ENCODE peak calls at places on chromosomes 2 and 18, in five cellular contexts. S is NCI-H510A treated with DMSO at 0.1 percent for 48 hours; W is NCI-H526 treated with DMSO at 0.1 percent for 48 hours; V is activated T-helper 1 cell treated with anti-CD3 and anti-CD28 coated beads, Interleukin-2, amount 50 U/mL, for 16 hours; U is foreskin fibroblast. J is an unnamed sample.

GRCh38 chr2:154639997-154640396 is 58.5 kb upstream of the KCNJ3 start:
- DNase-seq in S (no peak), W (no peak), V (no peak), U (no peak), J (no peak)

GRCh38 chr2:179097131-179097530 is 47.2 kb upstream of the CCDC141 start:
- DNase-seq in S (no peak), W (no peak), V (no peak), U (no peak), J (no peak)

GRCh38 chr2:98485453-98485755 is 40.7 kb downstream of the INPP4A start:
- DNase-seq in S (no peak), W (no peak), V (no peak), U (no peak), J (no peak)

GRCh38 chr2:8573234-8573941 is 108.5 kb upstream of the ID2 start:
- DNase-seq in S (peak), W (peak), V (no peak), U (no peak), J (peak)

GRCh38 chr18:22391571-22392359 is 25.9 kb downstream of the CTAGE1 start:
- DNase-seq in S (no peak), W (no peak), V (no peak), U (peak), J (no peak)

GRCh38 chr2:236768393-236769140 is 198.9 kb downstream of the ACKR3 start:
- DNase-seq in S (no peak), W (no peak), V (no peak), U (no peak), J (no peak)

GRCh38 chr18:2400701-2401191 is 170.6 kb downstream of the METTL4 start:
- DNase-seq in S (no peak), W (no peak), V (no peak), U (no peak), J (no peak)

GRCh38 chr18:59910967-59911366 is 11.2 kb downstream of the PMAIP1 start:
- DNase-seq in S (no peak), W (no peak), V (no peak), U (no peak), J (no peak)

GRCh38 chr2:9336209-9336533 is 87.2 kb downstream of the ITGB1BP1 start:
- DNase-seq in S (peak), W (no peak), V (no peak), U (peak), J (peak)

GRCh38 chr18:61891271-61891670 is 1.5 kb downstream of the RNF152 start:
- DNase-seq in S (no peak), W (no peak), V (no peak), U (no peak), J (no peak)

GRCh38 chr2:136207030-136207623 is 89.2 kb upstream of the CXCR4 start:
- DNase-seq in S (peak), W (no peak), V (no peak), U (no peak), J (peak)

GRCh38 chr2:69034122-69034521 is 21.1 kb downstream of the ANTXR1 start:
- DNase-seq in S (no peak), W (no peak), V (no peak), U (no peak), J (no peak)

GRCh38 chr2:64748561-64748960 is 94.8 kb upstream of the SERTAD2 start:
- DNase-seq in S (no peak), W (no peak), V (no peak), U (no peak), J (no peak)

GRCh38 chr18:12948055-12948804 is 419 bp downstream of the SEH1L start:
- DNase-seq in S (peak), W (peak), V (peak), U (peak), J (peak)

GRCh38 chr18:3816601-3817363 is 366.8 kb downstream of the TGIF1 start:
- DNase-seq in S (no peak), W (no peak), V (no peak), U (peak), J (peak)

GRCh38 chr2:143906850-143907249 is 613.1 kb downstream of the ZEB2 start:
- DNase-seq in S (no peak), W (no peak), V (no peak), U (no peak), J (no peak)

GRCh38 chr2:239818531-239819011 is 206.6 kb downstream of the NDUFA10 start:
- DNase-seq in S (no peak), W (no peak), V (no peak), U (no peak), J (peak)

GRCh38 chr2:30541680-30542079 is 94.6 kb downstream of the LCLAT1 start:
- DNase-seq in S (no peak), W (no peak), V (no peak), U (no peak), J (no peak)

GRCh38 chr2:222024934-222025890 is 273.6 kb downstream of the PAX3 start:
- DNase-seq in S (peak), W (peak), V (no peak), U (peak), J (no peak)

GRCh38 chr2:159706385-159706980 is 5.8 kb upstream of the MARCHF7 start:
- DNase-seq in S (no peak), W (no peak), V (no peak), U (peak), J (no peak)

GRCh38 chr2:156908825-156909224 is 348.7 kb upstream of the GALNT5 start:
- DNase-seq in S (no peak), W (no peak), V (no peak), U (peak), J (no peak)

GRCh38 chr2:120683701-120684100 is 52.0 kb upstream of the GLI2 start:
- DNase-seq in S (no peak), W (no peak), V (no peak), U (no peak), J (peak)